ENCODE peak calls at places on chromosomes 7 and 10, in five cellular contexts. T is adrenal gland; P is Karpas-422; K is mammary epithelial cell; G is CD4-positive, alpha-beta memory T cell. S is an unnamed sample.

GRCh38 chr7:155071121-155071651 is 1.1 kb downstream of the HTR5A start:
- DNase-seq in T (no peak), P (no peak), K (no peak), G (no peak), S (no peak)

GRCh38 chr7:92695308-92696261 is 105.4 kb upstream of the FAM133B start:
- DNase-seq in T (peak), P (no peak), K (peak), G (no peak), S (no peak)

GRCh38 chr7:99579956-99580777 is 17.9 kb upstream of the TMEM225B start:
- DNase-seq in T (peak), P (no peak), K (no peak), G (peak), S (no peak)

GRCh38 chr10:35463105-35463867 is 127.0 kb downstream of the CCNY start:
- DNase-seq in T (no peak), P (no peak), K (no peak), G (no peak), S (no peak)

GRCh38 chr10:71306951-71307350 is 12.1 kb upstream of the SLC29A3 start:
- DNase-seq in T (no peak), P (no peak), K (no peak), G (no peak), S (no peak)

GRCh38 chr10:47311193-47311899 is 10.9 kb upstream of the GDF2 start:
- DNase-seq in T (no peak), P (no peak), K (no peak), G (peak), S (no peak)

GRCh38 chr7:24812313-24812945 is 55.2 kb upstream of the GSDME start:
- DNase-seq in T (peak), P (peak), K (peak), G (peak), S (no peak)

GRCh38 chr10:110005716-110006115 is 2.1 kb upstream of the ADD3 start:
- DNase-seq in T (peak), P (no peak), K (peak), G (no peak), S (no peak)

GRCh38 chr7:100674441-100675407 is 1.2 kb downstream of the GNB2 start:
- DNase-seq in T (peak), P (peak), K (peak), G (peak), S (no peak)

GRCh38 chr10:20618148-20618547 is 279.0 kb downstream of the NEBL start:
- DNase-seq in T (no peak), P (no peak), K (no peak), G (no peak), S (no peak)

GRCh38 chr7:27723086-27723485 is 16.9 kb upstream of the TAX1BP1 start:
- DNase-seq in T (no peak), P (no peak), K (peak), G (no peak), S (no peak)

GRCh38 chr10:102208311-102209035 is 17.6 kb upstream of the ELOVL3 start:
- DNase-seq in T (no peak), P (no peak), K (no peak), G (no peak), S (no peak)

GRCh38 chr7:143259765-143260164 is 3.5 kb upstream of the GSTK1 start:
- DNase-seq in T (no peak), P (no peak), K (peak), G (no peak), S (peak)

GRCh38 chr7:112556633-112557032 is 75.8 kb downstream of the LSMEM1 start:
- DNase-seq in T (no peak), P (peak), K (peak), G (no peak), S (peak)

GRCh38 chr7:157522189-157522588 is 185.4 kb downstream of the DNAJB6 start:
- DNase-seq in T (peak), P (no peak), K (no peak), G (no peak), S (no peak)

GRCh38 chr7:2013381-2014311 is 219.1 kb downstream of the MAD1L1 start:
- DNase-seq in T (no peak), P (no peak), K (no peak), G (no peak), S (no peak)

GRCh38 chr7:2012044-2012900 is 220.5 kb downstream of the MAD1L1 start:
- DNase-seq in T (no peak), P (no peak), K (no peak), G (no peak), S (no peak)

GRCh38 chr7:2011266-2012043 is 221.3 kb downstream of the MAD1L1 start:
- DNase-seq in T (no peak), P (no peak), K (no peak), G (no peak), S (no peak)

GRCh38 chr7:2014391-2015241 is 218.1 kb downstream of the MAD1L1 start:
- DNase-seq in T (no peak), P (no peak), K (no peak), G (no peak), S (no peak)

DNA sequence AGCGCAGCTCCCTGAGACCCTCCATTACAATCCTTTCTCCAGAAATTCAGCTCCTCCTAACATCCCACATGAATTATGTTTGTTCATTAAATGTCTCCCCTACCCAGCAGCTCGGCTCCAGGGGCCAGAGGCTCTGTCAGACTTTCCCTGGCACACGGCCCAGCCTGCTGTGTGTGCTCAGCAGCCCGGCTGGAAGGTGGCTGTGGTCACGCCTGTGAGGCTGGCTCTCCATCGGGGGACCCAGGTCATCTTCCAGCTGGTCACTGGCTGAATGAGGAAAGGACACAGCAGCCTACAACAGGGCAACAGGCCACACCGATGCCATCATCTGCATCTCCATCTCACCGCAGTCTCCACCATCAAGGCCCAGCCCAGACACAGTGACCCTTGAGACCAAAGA is 219.8 kb downstream of the MAD1L1 start:
- DNase-seq in T (no peak), P (no peak), K (no peak), G (no peak), S (no peak)
- H3K27ac ChIP-seq in T (no peak), P (no peak), K (no peak), G (no peak), S (no peak)

GRCh38 chr10:120828940-120829339 is 22.2 kb upstream of the WDR11 start:
- DNase-seq in T (no peak), P (no peak), K (no peak), G (no peak), S (no peak)

GRCh38 chr10:120823251-120823650 is 27.9 kb upstream of the WDR11 start:
- DNase-seq in T (no peak), P (no peak), K (no peak), G (no peak), S (no peak)

GRCh38 chr10:120824864-120825263 is 26.3 kb upstream of the WDR11 start:
- DNase-seq in T (peak), P (peak), K (no peak), G (no peak), S (peak)

GRCh38 chr10:120827251-120827875 is 23.8 kb upstream of the WDR11 start:
- DNase-seq in T (no peak), P (no peak), K (no peak), G (no peak), S (no peak)

GRCh38 chr10:120825878-120826383 is 25.2 kb upstream of the WDR11 start:
- DNase-seq in T (no peak), P (no peak), K (no peak), G (no peak), S (no peak)
- H3K27ac ChIP-seq in T (no peak), P (no peak), K (no peak), G (no peak), S (no peak)

DNA sequence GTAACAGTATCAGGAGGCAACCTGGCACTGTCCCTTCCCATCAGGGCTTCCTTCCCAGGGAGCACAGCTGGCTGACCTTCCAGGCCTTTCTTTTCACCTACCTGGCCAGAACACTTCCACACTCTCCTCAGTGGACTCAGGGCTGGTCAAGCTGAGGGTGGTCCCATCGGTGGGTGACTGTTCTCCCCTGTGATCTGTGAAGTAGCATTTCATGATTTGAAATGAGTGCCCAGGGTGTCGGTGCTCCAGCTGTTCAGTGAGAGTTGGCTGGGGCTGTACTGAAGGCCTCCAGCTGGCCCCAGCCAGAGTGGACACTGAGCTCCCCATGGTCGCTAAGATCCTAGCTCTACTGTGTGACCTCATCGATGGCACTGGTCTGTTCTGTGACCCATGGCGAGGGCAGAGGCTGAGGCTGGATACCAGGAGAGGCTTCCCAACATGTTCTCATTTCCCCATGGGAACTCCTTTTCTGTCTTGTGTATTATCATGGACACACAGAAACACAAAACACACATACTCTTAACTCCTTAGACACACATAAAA is at the start of gene FAM170B:
- DNase-seq in T (no peak), P (no peak), K (no peak), G (no peak), S (no peak)
- H3K27ac ChIP-seq in T (no peak), P (no peak), K (no peak), G (no peak), S (no peak)

GRCh38 chr7:54992876-54993490 is 25.8 kb upstream of the EGFR start:
- DNase-seq in T (no peak), P (no peak), K (no peak), G (no peak), S (no peak)

GRCh38 chr7:54995166-54995565 is 23.7 kb upstream of the EGFR start:
- DNase-seq in T (no peak), P (no peak), K (no peak), G (no peak), S (no peak)

GRCh38 chr7:54996391-54996790 is 22.4 kb upstream of the EGFR start:
- DNase-seq in T (no peak), P (no peak), K (no peak), G (no peak), S (no peak)

GRCh38 chr7:54991341-54991740 is 27.5 kb upstream of the EGFR start:
- DNase-seq in T (no peak), P (no peak), K (no peak), G (no peak), S (no peak)

GRCh38 chr7:54995631-54996340 is 23.0 kb upstream of the EGFR start:
- DNase-seq in T (no peak), P (no peak), K (peak), G (peak), S (peak)
- H3K27ac ChIP-seq in T (no peak), P (no peak), K (peak), G (no peak), S (peak)

GRCh38 chr10:8137272-8137680 is 82.8 kb downstream of the GATA3 start:
- DNase-seq in T (no peak), P (no peak), K (no peak), G (peak), S (no peak)
- H3K27ac ChIP-seq in T (no peak), P (no peak), K (no peak), G (peak), S (no peak)

GRCh38 chr7:47808321-47808720 is 139.9 kb downstream of the PKD1L1 start:
- DNase-seq in T (no peak), P (peak), K (no peak), G (no peak), S (no peak)

GRCh38 chr7:47809387-47809786 is 138.9 kb downstream of the PKD1L1 start:
- DNase-seq in T (no peak), P (peak), K (no peak), G (no peak), S (no peak)

GRCh38 chr7:47806701-47807103 is 141.6 kb downstream of the PKD1L1 start:
- DNase-seq in T (peak), P (peak), K (no peak), G (no peak), S (no peak)

GRCh38 chr7:47807126-47807525 is 141.1 kb downstream of the PKD1L1 start:
- DNase-seq in T (no peak), P (peak), K (no peak), G (no peak), S (no peak)

GRCh38 chr7:47807756-47808155 is 140.5 kb downstream of the PKD1L1 start:
- DNase-seq in T (no peak), P (peak), K (no peak), G (no peak), S (no peak)
- H3K27ac ChIP-seq in T (peak), P (peak), K (no peak), G (no peak), S (no peak)

GRCh38 chr10:74855439-74855838 is 29.0 kb downstream of the KAT6B start:
- DNase-seq in T (no peak), P (no peak), K (no peak), G (no peak), S (no peak)
- H3K27ac ChIP-seq in T (no peak), P (peak), K (no peak), G (no peak), S (no peak)

DNA sequence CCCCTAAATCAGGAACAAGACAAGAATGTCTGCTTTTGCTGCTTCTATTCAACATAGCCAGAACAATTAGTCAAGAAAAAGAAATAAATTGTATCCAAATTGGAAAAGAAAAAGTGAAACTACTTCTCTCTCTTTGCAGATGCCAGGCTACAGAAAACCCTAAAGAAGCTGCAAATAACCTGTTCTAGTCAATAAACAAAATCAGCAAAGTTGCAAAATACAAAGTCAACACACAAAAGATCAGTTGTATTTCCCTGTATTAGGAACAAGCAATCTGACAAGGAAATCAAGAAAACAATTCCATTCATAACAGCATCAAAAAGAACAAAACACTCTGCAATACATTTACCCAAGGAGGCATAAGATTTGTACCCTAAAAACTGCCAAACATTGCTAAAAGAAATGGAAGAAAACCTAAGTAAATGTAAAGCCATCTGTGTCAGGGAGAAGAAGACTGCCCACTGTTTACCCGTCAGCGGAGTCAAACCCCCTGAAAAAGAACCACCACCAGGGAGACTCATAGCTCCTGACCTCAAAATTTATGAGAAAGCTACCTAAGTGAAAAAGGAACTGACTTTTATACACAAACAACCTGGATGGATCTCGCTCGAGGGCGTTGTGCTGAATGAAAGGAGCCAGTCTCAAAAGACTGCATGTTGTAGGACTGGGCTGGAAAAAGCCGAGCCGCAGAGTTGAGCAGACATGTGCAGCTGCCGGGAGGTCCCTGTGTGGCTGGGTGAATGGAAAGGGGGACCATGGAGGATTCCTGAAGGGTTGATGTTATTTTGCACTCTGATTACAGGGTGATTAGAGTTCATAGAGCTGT is 263.1 kb downstream of the MAD1L1 start:
- DNase-seq in T (no peak), P (no peak), K (no peak), G (no peak), S (no peak)
- H3K27ac ChIP-seq in T (no peak), P (no peak), K (no peak), G (no peak), S (no peak)